ENCODE peak calls at places on chromosomes 11 and 22, in four cellular contexts. O, S, M and P are unnamed samples.

GRCh38 chr11:70604630-70605520 is 206.5 kb downstream of the CTTN start:
- DNase-seq in O (peak; percentile 58), S (no peak), M (no peak), P (no peak)

GRCh38 chr11:83007909-83008580 is 63.7 kb downstream of the RAB30 start:
- DNase-seq in O (peak; percentile 6), S (peak; percentile 88), M (peak; percentile 73), P (no peak)

GRCh38 chr11:64406221-64406946 is 47.4 kb downstream of the RPS6KA4 start:
- DNase-seq in O (no peak), S (no peak), M (no peak), P (peak; percentile 78)

GRCh38 chr22:38751422-38752346 is 4.1 kb downstream of the SUN2 start:
- DNase-seq in O (no peak), S (no peak), M (peak; percentile 63), P (no peak)

GRCh38 chr11:68066742-68067141 is 27.9 kb downstream of the TCIRG1 start:
- DNase-seq in O (no peak), S (no peak), M (no peak), P (no peak)

GRCh38 chr22:30411780-30412179 is 13.8 kb upstream of the MTFP1 start:
- DNase-seq in O (no peak), S (no peak), M (no peak), P (no peak)

GRCh38 chr22:39132871-39133524 is 19.5 kb downstream of the CBX7 start:
- DNase-seq in O (peak; percentile 58), S (no peak), M (no peak), P (peak; percentile 62)

GRCh38 chr11:67698247-67698646 is 23.8 kb upstream of the ALDH3B2 start:
- DNase-seq in O (no peak), S (peak; percentile 49), M (no peak), P (no peak)

GRCh38 chr11:12724301-12725046 is 50.3 kb downstream of the TEAD1 start:
- DNase-seq in O (peak; percentile 24), S (peak; percentile 64), M (peak; percentile 75), P (peak; percentile 95)

GRCh38 chr11:72081856-72082255 is 1.2 kb downstream of the LRRC51 start:
- DNase-seq in O (no peak), S (no peak), M (no peak), P (no peak)

GRCh38 chr22:37565830-37566229 is 5.5 kb downstream of the CDC42EP1 start:
- DNase-seq in O (no peak), S (no peak), M (no peak), P (no peak)

GRCh38 chr11:128095459-128096096 is 491.8 kb downstream of the ETS1 start:
- DNase-seq in O (no peak), S (no peak), M (no peak), P (no peak)

GRCh38 chr22:21009638-21010425 is 5.1 kb upstream of the P2RX6 start:
- DNase-seq in O (no peak), S (peak; percentile 65), M (peak; percentile 48), P (no peak)

GRCh38 chr11:68297812-68298658 is 14.4 kb upstream of the LRP5 start:
- DNase-seq in O (peak; percentile 97), S (peak; percentile 98), M (peak; percentile 87), P (peak; percentile 86)

GRCh38 chr22:46491936-46492335 is 45.5 kb downstream of the CELSR1 start:
- DNase-seq in O (no peak), S (no peak), M (peak; percentile 35), P (no peak)

GRCh38 chr11:65501005-65501529 is 2.2 kb downstream of the MALAT1 start:
- DNase-seq in O (no peak), S (no peak), M (no peak), P (no peak)

GRCh38 chr11:130435671-130436070 is 7.3 kb upstream of the ADAMTS8 start:
- DNase-seq in O (no peak), S (no peak), M (no peak), P (no peak)

GRCh38 chr11:110490886-110491285 is 61.1 kb downstream of the FDX1 start:
- DNase-seq in O (no peak), S (no peak), M (no peak), P (no peak)

GRCh38 chr11:22163394-22163797 is 29.5 kb upstream of the ANO5 start:
- DNase-seq in O (no peak), S (no peak), M (no peak), P (peak; percentile 48)

GRCh38 chr11:1352696-1353382 is 36.9 kb upstream of the BRSK2 start:
- DNase-seq in O (no peak), S (no peak), M (no peak), P (peak; percentile 24)

GRCh38 chr11:98967005-98967404 is 53.7 kb upstream of the CNTN5 start:
- DNase-seq in O (no peak), S (no peak), M (no peak), P (no peak)

GRCh38 chr11:103202048-103202651 is 92.9 kb downstream of the DYNC2H1 start:
- DNase-seq in O (no peak), S (peak; percentile 10), M (no peak), P (no peak)

GRCh38 chr11:118095967-118096367 is 9.2 kb upstream of the SMIM35 start:
- DNase-seq in O (no peak), S (peak; percentile 70), M (no peak), P (no peak)

GRCh38 chr11:1822648-1823375 is 12.0 kb upstream of the SYT8 start:
- DNase-seq in O (no peak), S (no peak), M (no peak), P (no peak)

GRCh38 chr11:122002926-122003325 is 113.1 kb downstream of the BLID start:
- DNase-seq in O (no peak), S (no peak), M (no peak), P (no peak)

GRCh38 chr22:37210041-37210803 is 2.1 kb downstream of the SSTR3 start:
- DNase-seq in O (no peak), S (no peak), M (no peak), P (peak; percentile 55)

GRCh38 chr11:113615098-113615497 is 91.0 kb downstream of the TMPRSS5 start:
- DNase-seq in O (no peak), S (no peak), M (no peak), P (no peak)

GRCh38 chr11:61697093-61697492 is 16.9 kb downstream of the DAGLA start:
- DNase-seq in O (no peak), S (no peak), M (no peak), P (no peak)

GRCh38 chr11:67378544-67378943 is 5.1 kb upstream of the CLCF1 start:
- DNase-seq in O (no peak), S (no peak), M (no peak), P (no peak)

GRCh38 chr11:12743834-12744449 is 69.7 kb downstream of the TEAD1 start:
- DNase-seq in O (no peak), S (no peak), M (no peak), P (no peak)

GRCh38 chr11:2912498-2912897 is 16.7 kb downstream of the PHLDA2 start:
- DNase-seq in O (peak; percentile 90), S (peak; percentile 69), M (peak; percentile 96), P (no peak)

GRCh38 chr11:130313383-130314183 is 1.1 kb downstream of the ZBTB44 start:
- DNase-seq in O (no peak), S (no peak), M (no peak), P (no peak)

GRCh38 chr11:126328444-126328843 is 24.6 kb downstream of the DCPS start:
- DNase-seq in O (no peak), S (no peak), M (no peak), P (no peak)

DNA sequence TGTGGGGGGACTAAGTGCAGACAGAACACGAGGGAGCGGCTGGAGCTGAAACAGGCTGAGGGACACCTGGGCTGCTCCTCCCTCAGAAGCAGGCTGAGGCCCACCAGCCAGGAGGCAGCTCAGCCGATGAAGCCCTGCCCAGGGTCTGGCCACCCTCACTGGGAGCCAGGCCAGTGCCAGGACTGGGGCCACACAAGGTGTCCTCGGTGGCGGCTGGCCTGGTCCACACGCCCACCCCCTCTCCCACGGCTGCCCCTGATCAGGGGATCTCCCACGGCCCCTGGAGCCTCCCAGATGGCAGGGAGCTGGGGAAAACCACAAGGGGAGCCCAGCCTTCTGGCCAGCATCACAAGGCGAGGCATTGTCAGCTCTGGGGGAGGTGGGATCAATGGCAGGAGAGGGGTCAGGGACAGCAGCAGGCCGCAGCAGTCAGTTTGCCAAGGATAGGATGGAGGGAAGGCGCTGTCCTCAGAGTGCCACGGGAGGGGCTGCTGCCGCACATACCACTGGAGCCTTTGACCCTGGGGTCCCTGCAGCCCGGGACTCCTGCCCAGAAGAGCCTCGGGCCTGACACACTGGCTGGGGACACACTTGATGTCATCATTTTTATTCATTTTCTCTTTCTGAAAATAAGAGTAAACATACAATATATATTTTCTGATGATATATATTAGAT is 11.7 kb upstream of the RASL10A start:
- DNase-seq in O (peak; percentile 72), S (no peak), M (no peak), P (no peak)
- TF ChIP-seq POLR2AphosphoS5 in O (no peak), S (no peak), M (no peak), P (no peak)

GRCh38 chr22:27686534-27686933 is 115.0 kb downstream of the MN1 start:
- DNase-seq in O (no peak), S (peak; percentile 39), M (peak; percentile 87), P (peak; percentile 84)
- TF ChIP-seq POLR2A in O (no peak), S (no peak), M (no peak), P (no peak)

DNA sequence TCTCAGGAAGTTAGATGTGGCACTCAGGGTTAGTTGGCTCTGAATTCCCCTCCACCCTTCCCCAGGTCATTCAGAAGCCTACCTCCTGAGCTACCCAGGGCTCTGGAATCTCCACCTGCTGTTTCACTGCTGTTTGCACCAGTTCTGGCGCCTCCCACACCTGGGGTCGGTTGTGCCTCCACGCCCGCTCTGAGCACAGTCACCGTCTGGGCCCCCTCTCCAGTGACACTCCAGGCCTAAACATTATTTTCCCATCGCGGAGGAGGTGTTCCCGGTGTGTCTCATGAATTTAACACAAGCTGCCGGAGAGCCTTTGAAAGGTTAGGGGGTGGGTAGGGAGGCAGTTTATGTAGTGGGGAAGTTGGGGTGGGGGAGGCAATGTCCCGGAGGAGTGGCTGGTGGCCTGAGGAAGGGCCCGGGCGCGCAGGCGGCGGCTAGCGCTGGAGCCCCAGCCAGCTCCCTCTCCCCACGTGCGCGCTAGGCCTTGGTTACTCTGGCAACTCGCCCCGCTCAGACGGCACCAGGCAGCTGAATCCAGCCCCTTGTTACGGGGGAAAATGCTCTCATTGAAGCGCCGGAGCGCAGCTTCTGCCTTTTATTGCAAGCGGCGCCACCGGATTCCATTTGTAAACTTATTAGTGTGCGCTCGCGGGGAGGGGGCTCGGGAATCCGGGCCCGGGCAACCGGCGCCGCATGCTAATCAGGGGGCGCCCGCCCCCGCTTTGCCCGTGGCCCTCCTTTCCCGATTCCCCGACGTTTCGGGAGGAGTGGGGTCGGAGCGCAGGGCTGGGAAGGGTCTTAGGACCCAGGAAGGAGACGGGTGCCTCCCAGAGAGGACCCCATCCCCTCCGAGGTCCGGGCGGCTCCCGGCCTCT is 52.4 kb downstream of the GRIK4 start:
- DNase-seq in O (no peak), S (no peak), M (no peak), P (no peak)
- TF ChIP-seq EP300 in O (no peak), S (no peak), M (no peak), P (no peak)

DNA sequence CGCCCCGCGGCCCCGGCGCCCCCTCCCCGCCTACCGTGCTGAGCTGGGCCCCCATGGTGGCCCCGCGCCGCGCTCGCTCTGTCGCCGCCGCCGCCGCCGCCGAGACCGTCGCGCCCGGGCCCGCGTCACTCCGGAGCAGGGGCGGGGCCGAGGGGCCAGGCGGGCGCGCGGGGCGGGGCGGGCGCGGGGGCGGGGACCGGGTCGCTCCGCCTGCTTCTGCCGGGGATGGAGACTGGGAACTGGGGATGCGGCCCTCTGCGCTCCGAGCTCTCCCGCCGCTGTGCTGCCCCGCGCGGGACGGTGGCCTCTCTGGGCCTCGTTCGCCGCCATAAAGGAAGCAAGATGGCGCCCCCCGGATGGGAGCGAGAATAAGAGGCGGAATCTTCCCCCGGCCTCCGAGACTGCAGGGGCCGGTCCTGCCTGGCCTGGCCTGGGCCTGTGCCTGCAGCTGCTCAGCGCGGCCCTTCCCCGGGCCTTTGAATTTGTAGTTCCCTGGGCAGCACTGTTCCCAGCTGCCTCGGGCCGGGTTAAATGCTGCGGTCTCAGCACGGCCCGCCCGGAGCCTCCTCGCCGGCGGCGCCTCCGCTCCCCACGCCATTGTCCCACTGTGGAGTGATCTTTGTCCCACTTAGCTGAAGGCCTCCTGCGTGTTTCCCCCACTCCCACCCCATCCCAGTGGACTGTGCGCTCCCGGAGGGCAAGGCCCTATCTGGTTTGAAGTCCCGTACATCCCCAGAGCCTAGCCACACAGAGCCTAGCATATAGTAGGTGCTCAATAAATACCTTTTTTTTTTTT is at the start of gene CYB5R3:
- DNase-seq in O (peak; percentile 98), S (peak; percentile 51), M (peak; percentile 86), P (peak; percentile 92)
- TF ChIP-seq POLR2AphosphoS5 in O (no peak), S (peak; percentile 39), M (no peak), P (peak; percentile 63)